ENCODE peak calls at places on chromosomes 12 and 14, in seven cellular contexts. F is activated CD4-positive, alpha-beta T cell treated with anti-CD3 and anti-CD28 coated beads for 24 hours; W is naive thymus-derived CD8-positive, alpha-beta T cell; M is left kidney; D is pons; E is smooth muscle cell of the brain vasculature; A is testis. C is an unnamed sample.

GRCh38 chr12:64946132-64946829 is 121.8 kb downstream of the TBC1D30 start:
- DNase-seq in D (peak), W (no peak), A (peak), M (peak), E (no peak), F (no peak), C (no peak)

GRCh38 chr12:14651371-14651770 is 45.0 kb downstream of the GUCY2C start:
- DNase-seq in F (no peak), W (no peak), E (no peak), M (no peak), A (no peak), D (no peak), C (no peak)

GRCh38 chr14:56996721-56997399 is 186.6 kb upstream of the OTX2 start:
- DNase-seq in W (no peak), M (no peak), D (no peak), F (no peak), A (no peak), E (no peak), C (no peak)

GRCh38 chr12:51626629-51627028 is 35.6 kb downstream of the SCN8A start:
- DNase-seq in F (no peak), D (no peak), A (no peak), M (no peak), E (no peak), W (no peak), C (no peak)

GRCh38 chr12:85794551-85794950 is 41.7 kb downstream of the RASSF9 start:
- DNase-seq in A (no peak), M (no peak), W (no peak), D (no peak), F (no peak), E (no peak), C (no peak)

GRCh38 chr14:104249092-104249491 is 110.7 kb downstream of the KIF26A start:
- DNase-seq in E (no peak), W (no peak), M (no peak), D (no peak), A (no peak), F (no peak), C (no peak)

GRCh38 chr14:76900406-76901085 is 74.3 kb downstream of the LRRC74A start:
- DNase-seq in A (no peak), D (no peak), M (peak), F (no peak), E (no peak), W (no peak), C (no peak)

GRCh38 chr12:121800694-121801600 is 2.9 kb upstream of the SETD1B start:
- DNase-seq in A (peak), F (no peak), M (peak), W (peak), E (no peak), D (peak), C (no peak)

GRCh38 chr14:61201171-61201570 is 80.0 kb downstream of the TMEM30B start:
- DNase-seq in W (no peak), F (no peak), A (no peak), D (no peak), E (no peak), M (no peak), C (no peak)

GRCh38 chr14:94795372-94795771 is 25.5 kb upstream of the GSC start:
- DNase-seq in D (no peak), W (no peak), M (no peak), F (no peak), A (no peak), E (no peak), C (no peak)

GRCh38 chr12:98618952-98619351 is 25.5 kb downstream of the SLC25A3 start:
- DNase-seq in M (no peak), F (no peak), E (no peak), W (no peak), A (no peak), D (peak), C (no peak)

GRCh38 chr12:98238513-98238912 is 276.9 kb upstream of the TMPO start:
- DNase-seq in D (no peak), W (no peak), E (no peak), A (no peak), F (no peak), M (no peak), C (no peak)

GRCh38 chr12:6861391-6861790 is 5.9 kb upstream of the TPI1 start:
- DNase-seq in F (no peak), W (no peak), M (no peak), E (no peak), A (no peak), D (no peak), C (no peak)

GRCh38 chr14:67162390-67162789 is 26.9 kb upstream of the GARIN2 start:
- DNase-seq in A (no peak), W (no peak), E (no peak), M (no peak), D (no peak), F (no peak), C (no peak)